ENCODE peak calls at places on chromosome 15, in six cellular contexts. C is NCI-H1436; U is activated naive CD4-positive, alpha-beta T cell; X is 8988T; T is ELR; D is nephron progenitor cell. L is an unnamed sample.

GRCh38 chr15:38247336-38247735 is 5.3 kb upstream of the SPRED1 start:
- DNase-seq in C (no peak), U (no peak), X (no peak), T (peak; percentile 49), D (no peak), L (no peak)

GRCh38 chr15:97482521-97482920 is 478.0 kb upstream of the ARRDC4 start:
- DNase-seq in C (peak; percentile 13), U (no peak), X (no peak), T (no peak), D (peak; percentile 31), L (no peak)

GRCh38 chr15:28954466-28955159 is 68.8 kb downstream of the APBA2 start:
- DNase-seq in C (no peak), U (no peak), X (no peak), T (no peak), D (no peak), L (no peak)

GRCh38 chr15:87672309-87672897 is 584.1 kb downstream of the NTRK3 start:
- DNase-seq in C (no peak), U (no peak), X (no peak), T (peak; percentile 62), D (peak; percentile 54), L (no peak)

GRCh38 chr15:24761704-24762302 is 86.2 kb downstream of the NPAP1 start:
- DNase-seq in C (no peak), U (no peak), X (no peak), T (peak; percentile 5), D (no peak), L (no peak)

GRCh38 chr15:63045438-63046278 is 3.1 kb downstream of the TPM1 start:
- DNase-seq in C (no peak), U (no peak), X (no peak), T (peak; percentile 54), D (no peak), L (no peak)

GRCh38 chr15:49696441-49696840 is 75.6 kb downstream of the DTWD1 start:
- DNase-seq in C (no peak), U (no peak), X (no peak), T (peak; percentile 29), D (no peak), L (no peak)

GRCh38 chr15:79427781-79428598 is 4.1 kb upstream of the MINAR1 start:
- DNase-seq in C (no peak), U (no peak), X (no peak), T (no peak), D (no peak), L (no peak)

GRCh38 chr15:76169013-76169412 is 109.2 kb downstream of the TMEM266 start:
- DNase-seq in C (no peak), U (no peak), X (no peak), T (peak; percentile 42), D (no peak), L (no peak)

GRCh38 chr15:31379042-31379441 is 52.4 kb downstream of the KLF13 start:
- DNase-seq in C (no peak), U (no peak), X (no peak), T (no peak), D (no peak), L (no peak)

GRCh38 chr15:25181290-25182097 is 226.7 kb downstream of the SNRPN start:
- DNase-seq in C (no peak), U (no peak), X (no peak), T (no peak), D (no peak), L (no peak)

GRCh38 chr15:66462630-66463029 is 34.9 kb downstream of the SNAPC5 start:
- DNase-seq in C (no peak), U (no peak), X (no peak), T (no peak), D (no peak), L (no peak)

GRCh38 chr15:51234181-51234927 is 104.0 kb downstream of the CYP19A1 start:
- DNase-seq in C (peak; percentile 66), U (no peak), X (no peak), T (no peak), D (peak; percentile 9), L (no peak)

GRCh38 chr15:41773729-41774061 is 589 bp upstream of the MAPKBP1 start:
- DNase-seq in C (no peak), U (no peak), X (no peak), T (no peak), D (no peak), L (no peak)

GRCh38 chr15:39255760-39256159 is 325.1 kb upstream of the THBS1 start:
- DNase-seq in C (no peak), U (no peak), X (no peak), T (no peak), D (no peak), L (no peak)

GRCh38 chr15:92394327-92395175 is 870 bp downstream of the ST8SIA2 start:
- DNase-seq in C (no peak), U (no peak), X (no peak), T (no peak), D (peak; percentile 75), L (no peak)

GRCh38 chr15:40942337-40942854 is 10.9 kb upstream of the CHAC1 start:
- DNase-seq in C (no peak), U (no peak), X (no peak), T (peak; percentile 26), D (no peak), L (no peak)

GRCh38 chr15:74400915-74401757 is 32.6 kb downstream of the SEMA7A start:
- DNase-seq in C (no peak), U (no peak), X (no peak), T (no peak), D (no peak), L (no peak)

GRCh38 chr15:69760263-69760855 is 307.7 kb downstream of the RPLP1 start:
- DNase-seq in C (no peak), U (no peak), X (no peak), T (peak; percentile 24), D (no peak), L (no peak)